ENCODE peak calls at places on chromosomes 1 and 21, in nine cellular contexts. J, C, E, R, W, Q, M, L and V are unnamed samples.

GRCh38 chr1:233364026-233364425 is 36.5 kb downstream of the MAP3K21 start:
- DNase-seq in C (no peak), M (no peak), L (no peak), R (no peak), W (no peak), J (no peak), Q (no peak), E (no peak), V (no peak)

GRCh38 chr1:109885589-109885988 is 25.1 kb upstream of the CSF1 start:
- DNase-seq in W (no peak), L (no peak), E (no peak), J (no peak), C (no peak), Q (no peak), R (no peak), M (no peak), V (no peak)

GRCh38 chr1:65476327-65476726 is 55.9 kb downstream of the LEPR start:
- DNase-seq in Q (no peak), L (no peak), J (no peak), R (no peak), E (no peak), W (no peak), M (no peak), C (no peak), V (peak; percentile 78)

GRCh38 chr1:8302181-8302681 is 15.7 kb upstream of the SLC45A1 start:
- DNase-seq in C (no peak), M (no peak), J (no peak), L (peak; percentile 34), W (no peak), R (no peak), Q (peak; percentile 37), E (no peak), V (no peak)

GRCh38 chr21:8989261-8989882 is 1532.0 kb upstream of the TPTE start:
- DNase-seq in M (no peak), L (no peak), E (no peak), J (no peak), R (peak; percentile 95), C (no peak), Q (no peak), W (no peak), V (peak; percentile 17)

GRCh38 chr1:55775007-55775406 is 559.8 kb upstream of the USP24 start:
- DNase-seq in E (no peak), M (no peak), R (no peak), Q (no peak), W (no peak), C (no peak), L (no peak), J (no peak), V (no peak)

GRCh38 chr1:119485246-119485645 is 21.8 kb upstream of the HSD3B1 start:
- DNase-seq in Q (no peak), W (no peak), E (no peak), J (no peak), L (no peak), C (no peak), R (no peak), M (no peak), V (no peak)

GRCh38 chr1:164423136-164423535 is 135.8 kb upstream of the PBX1 start:
- DNase-seq in J (no peak), R (no peak), Q (no peak), W (peak; percentile 2), L (no peak), E (no peak), M (no peak), C (no peak), V (no peak)

GRCh38 chr1:15279576-15280230 is 32.7 kb downstream of the FHAD1 start:
- DNase-seq in R (no peak), J (no peak), C (no peak), Q (no peak), L (no peak), W (no peak), E (no peak), M (no peak), V (no peak)

GRCh38 chr1:94000531-94001282 is 91.5 kb upstream of the GCLM start:
- DNase-seq in L (no peak), Q (no peak), R (no peak), C (no peak), W (no peak), E (no peak), M (no peak), J (no peak), V (no peak)

GRCh38 chr1:183235503-183235902 is 49.4 kb downstream of the LAMC2 start:
- DNase-seq in J (no peak), R (no peak), Q (no peak), W (no peak), C (no peak), M (no peak), L (no peak), E (no peak), V (no peak)

GRCh38 chr1:184118051-184118450 is 66.5 kb downstream of the TSEN15 start:
- DNase-seq in W (peak; percentile 94), L (no peak), E (no peak), C (no peak), R (no peak), J (no peak), M (no peak), Q (no peak), V (no peak)

GRCh38 chr1:102851616-102852015 is 256.7 kb downstream of the COL11A1 start:
- DNase-seq in R (no peak), Q (no peak), C (no peak), E (no peak), M (no peak), W (peak; percentile 67), J (no peak), L (no peak), V (no peak)

GRCh38 chr1:17008208-17008855 is 3.4 kb downstream of the ATP13A2 start:
- DNase-seq in R (no peak), J (no peak), W (no peak), Q (no peak), C (no peak), L (no peak), M (no peak), E (no peak), V (no peak)

GRCh38 chr1:211541715-211542477 is 37.1 kb downstream of the SLC30A1 start:
- DNase-seq in M (no peak), L (no peak), W (no peak), C (no peak), R (no peak), E (peak; percentile 5), J (no peak), Q (no peak), V (peak; percentile 84)

GRCh38 chr1:167776616-167777252 is 55.0 kb downstream of the MPZL1 start:
- DNase-seq in M (no peak), W (no peak), J (no peak), C (no peak), R (no peak), E (no peak), Q (no peak), L (no peak), V (no peak)

GRCh38 chr1:151124763-151125403 is 21.5 kb downstream of the SEMA6C start:
- DNase-seq in E (no peak), M (no peak), Q (no peak), L (no peak), C (no peak), W (no peak), R (no peak), J (no peak), V (no peak)

GRCh38 chr1:31934706-31935629 is 3.2 kb downstream of the PTP4A2 start:
- DNase-seq in C (no peak), R (no peak), M (no peak), E (no peak), Q (no peak), L (peak; percentile 48), J (no peak), W (peak; percentile 76), V (peak; percentile 58)

GRCh38 chr1:235746245-235746644 is 96.7 kb upstream of the GNG4 start:
- DNase-seq in W (no peak), M (no peak), L (no peak), J (no peak), C (no peak), E (no peak), Q (no peak), R (no peak), V (no peak)

GRCh38 chr1:152111515-152111968 is 3.7 kb downstream of the TCHH start:
- DNase-seq in M (peak; percentile 11), E (no peak), J (no peak), L (peak; percentile 48), Q (no peak), R (no peak), C (no peak), W (peak; percentile 64), V (peak; percentile 50)

GRCh38 chr21:42336065-42336464 is 14.7 kb downstream of the TFF2 start:
- DNase-seq in Q (peak; percentile 15), M (no peak), J (no peak), C (no peak), E (no peak), W (no peak), L (peak; percentile 68), R (peak; percentile 84), V (no peak)

GRCh38 chr21:41993744-41994143 is 16.4 kb downstream of the ZBTB21 start:
- DNase-seq in Q (peak; percentile 76), M (no peak), J (no peak), W (peak; percentile 88), R (no peak), E (no peak), C (no peak), L (no peak), V (peak; percentile 21)

GRCh38 chr1:19618428-19618827 is 25.7 kb upstream of the NBL1 start:
- DNase-seq in W (no peak), E (no peak), C (no peak), R (no peak), Q (no peak), L (no peak), J (no peak), M (no peak), V (no peak)

GRCh38 chr1:235052067-235053008 is 76.3 kb downstream of the TOMM20 start:
- DNase-seq in E (no peak), C (no peak), W (no peak), Q (no peak), R (no peak), J (no peak), M (no peak), L (no peak), V (no peak)

GRCh38 chr1:42979037-42979432 is 20.4 kb upstream of the SLC2A1 start:
- DNase-seq in Q (no peak), M (no peak), L (no peak), R (no peak), C (no peak), W (no peak), E (no peak), J (no peak), V (no peak)

GRCh38 chr1:204473415-204473965 is 21.1 kb downstream of the PIK3C2B start:
- DNase-seq in Q (no peak), M (no peak), C (no peak), J (no peak), R (no peak), E (no peak), W (no peak), L (no peak), V (no peak)

GRCh38 chr1:11443043-11443442 is 35.9 kb upstream of the DISP3 start:
- DNase-seq in Q (no peak), M (no peak), J (no peak), E (no peak), L (no peak), C (no peak), W (no peak), R (no peak), V (no peak)

GRCh38 chr1:41221995-41222991 is 19.8 kb downstream of the SCMH1 start:
- DNase-seq in J (no peak), M (no peak), Q (no peak), L (no peak), R (no peak), W (no peak), C (no peak), E (no peak), V (peak; percentile 22)

GRCh38 chr1:163090321-163090945 is 21.3 kb downstream of the RGS4 start:
- DNase-seq in L (no peak), W (peak; percentile 56), R (no peak), J (no peak), E (no peak), C (no peak), M (no peak), Q (no peak), V (peak; percentile 27)

GRCh38 chr1:43004587-43005459 is 46.2 kb upstream of the SLC2A1 start:
- DNase-seq in R (no peak), M (no peak), W (no peak), E (no peak), Q (no peak), C (no peak), J (no peak), L (no peak), V (no peak)

GRCh38 chr1:157937743-157938142 is 55.7 kb upstream of the KIRREL1 start:
- DNase-seq in R (no peak), Q (no peak), W (no peak), L (no peak), C (no peak), E (no peak), M (no peak), J (no peak), V (no peak)